ENCODE peak calls at places on chromosomes 6 and 20, in four cellular contexts. One of them, this sample, is unnamed. For H3K27me3, the result is how much of the 10 kb centered on the place peaks cover.

GRCh38 chr20:15248618-15249395 is 911.4 kb upstream of the FLRT3 start:
- DNase-seq in bronchial epithelial cell: no peak
- DNase-seq in breast epithelium: no peak
- DNase-seq in hepatocyte: no peak
- DNase-seq in this sample: no peak

GRCh38 chr6:3782876-3783832 is 31.6 kb upstream of the PXDC1 start:
- DNase-seq in bronchial epithelial cell: no peak
- DNase-seq in breast epithelium: no peak
- DNase-seq in hepatocyte: no peak
- DNase-seq in this sample: no peak

GRCh38 chr6:122755901-122756300 is 23.6 kb upstream of the FABP7 start:
- DNase-seq in breast epithelium: no peak
- DNase-seq in hepatocyte: no peak
- DNase-seq in bronchial epithelial cell: no peak
- DNase-seq in this sample: peak

GRCh38 chr6:129874837-129875236 is 13.7 kb upstream of the TMEM244 start:
- DNase-seq in bronchial epithelial cell: no peak
- DNase-seq in breast epithelium: no peak
- DNase-seq in hepatocyte: no peak
- DNase-seq in this sample: no peak

GRCh38 chr6:137795510-137795909 is 71.5 kb upstream of the TNFAIP3 start:
- DNase-seq in hepatocyte: no peak
- DNase-seq in breast epithelium: no peak
- DNase-seq in bronchial epithelial cell: no peak
- DNase-seq in this sample: no peak

GRCh38 chr6:155250701-155251381 is 13.0 kb upstream of the CLDN20 start:
- DNase-seq in breast epithelium: no peak
- DNase-seq in hepatocyte: no peak
- DNase-seq in bronchial epithelial cell: no peak
- DNase-seq in this sample: no peak

GRCh38 chr6:19320066-19320465 is 517.1 kb upstream of the ID4 start:
- DNase-seq in breast epithelium: peak
- DNase-seq in hepatocyte: no peak
- DNase-seq in bronchial epithelial cell: peak
- DNase-seq in this sample: no peak

GRCh38 chr6:137661601-137662000 is 167.4 kb upstream of the OLIG3 start:
- DNase-seq in breast epithelium: no peak
- DNase-seq in bronchial epithelial cell: peak
- DNase-seq in hepatocyte: no peak
- DNase-seq in this sample: peak

GRCh38 chr6:14596410-14596809 is 478.8 kb downstream of the CD83 start:
- DNase-seq in hepatocyte: peak
- DNase-seq in bronchial epithelial cell: peak
- DNase-seq in breast epithelium: no peak
- DNase-seq in this sample: no peak

GRCh38 chr6:14436593-14436992 is 319.0 kb downstream of the CD83 start:
- DNase-seq in hepatocyte: no peak
- DNase-seq in breast epithelium: no peak
- DNase-seq in bronchial epithelial cell: no peak
- DNase-seq in this sample: no peak

GRCh38 chr6:163745566-163746400 is 331.3 kb downstream of the QKI start:
- DNase-seq in hepatocyte: peak
- DNase-seq in breast epithelium: no peak
- DNase-seq in bronchial epithelial cell: peak
- DNase-seq in this sample: peak

GRCh38 chr6:137512768-137513605 is 18.8 kb upstream of the OLIG3 start:
- DNase-seq in breast epithelium: no peak
- DNase-seq in bronchial epithelial cell: no peak
- DNase-seq in hepatocyte: no peak
- DNase-seq in this sample: no peak

GRCh38 chr20:31440012-31440659 is at the start of gene DEFB123:
- DNase-seq in hepatocyte: no peak
- DNase-seq in bronchial epithelial cell: no peak
- DNase-seq in breast epithelium: no peak
- DNase-seq in this sample: no peak

GRCh38 chr20:52104546-52105044 is 87.0 kb downstream of the ZFP64 start:
- DNase-seq in breast epithelium: no peak
- DNase-seq in hepatocyte: peak
- DNase-seq in bronchial epithelial cell: no peak
- DNase-seq in this sample: no peak

GRCh38 chr20:24721891-24722530 is 227.1 kb upstream of the CST7 start:
- DNase-seq in hepatocyte: no peak
- DNase-seq in breast epithelium: peak
- DNase-seq in bronchial epithelial cell: no peak
- DNase-seq in this sample: no peak

GRCh38 chr20:9627219-9627618 is 112.8 kb downstream of the LAMP5 start:
- DNase-seq in breast epithelium: no peak
- DNase-seq in hepatocyte: no peak
- DNase-seq in bronchial epithelial cell: no peak
- DNase-seq in this sample: no peak

GRCh38 chr6:103715269-103715668 is 1144.5 kb downstream of the HACE1 start:
- DNase-seq in bronchial epithelial cell: no peak
- DNase-seq in hepatocyte: no peak
- DNase-seq in breast epithelium: no peak
- DNase-seq in this sample: no peak

GRCh38 chr6:30358340-30358679 is 13.4 kb downstream of the RPP21 start:
- DNase-seq in bronchial epithelial cell: no peak
- DNase-seq in hepatocyte: no peak
- DNase-seq in breast epithelium: no peak
- DNase-seq in this sample: no peak

GRCh38 chr20:4601630-4602296 is 119.9 kb upstream of the PRND start:
- DNase-seq in hepatocyte: no peak
- DNase-seq in breast epithelium: no peak
- DNase-seq in bronchial epithelial cell: peak
- DNase-seq in this sample: no peak

GRCh38 chr20:32764000-32764960 is 2.1 kb downstream of the DNMT3B start:
- DNase-seq in breast epithelium: no peak
- DNase-seq in bronchial epithelial cell: no peak
- DNase-seq in hepatocyte: no peak
- DNase-seq in this sample: no peak

GRCh38 chr20:25369971-25370370 is 20.7 kb downstream of the ABHD12 start:
- DNase-seq in bronchial epithelial cell: no peak
- DNase-seq in breast epithelium: no peak
- DNase-seq in hepatocyte: no peak
- DNase-seq in this sample: no peak

GRCh38 chr6:149934249-149935156 is 7.3 kb upstream of the ULBP2 start:
- DNase-seq in bronchial epithelial cell: peak
- DNase-seq in hepatocyte: peak
- DNase-seq in breast epithelium: peak
- DNase-seq in this sample: peak
- H3K27me3 ChIP-seq in bronchial epithelial cell: under half
- H3K27me3 ChIP-seq in hepatocyte: half or more
- H3K27me3 ChIP-seq in breast epithelium: under half
- H3K27me3 ChIP-seq in this sample: under half

GRCh38 chr20:49316704-49317103 is 38.8 kb upstream of the ZNFX1 start:
- DNase-seq in hepatocyte: no peak
- DNase-seq in bronchial epithelial cell: no peak
- DNase-seq in breast epithelium: no peak
- DNase-seq in this sample: no peak
- H3K27me3 ChIP-seq in hepatocyte: half or more
- H3K27me3 ChIP-seq in bronchial epithelial cell: under half
- H3K27me3 ChIP-seq in breast epithelium: under half
- H3K27me3 ChIP-seq in this sample: under half

GRCh38 chr20:2752631-2753455 is 47.6 kb downstream of the CPXM1 start:
- DNase-seq in bronchial epithelial cell: no peak
- DNase-seq in breast epithelium: no peak
- DNase-seq in hepatocyte: peak
- DNase-seq in this sample: peak
- H3K27me3 ChIP-seq in bronchial epithelial cell: under half
- H3K27me3 ChIP-seq in breast epithelium: under half
- H3K27me3 ChIP-seq in hepatocyte: half or more
- H3K27me3 ChIP-seq in this sample: under half

DNA sequence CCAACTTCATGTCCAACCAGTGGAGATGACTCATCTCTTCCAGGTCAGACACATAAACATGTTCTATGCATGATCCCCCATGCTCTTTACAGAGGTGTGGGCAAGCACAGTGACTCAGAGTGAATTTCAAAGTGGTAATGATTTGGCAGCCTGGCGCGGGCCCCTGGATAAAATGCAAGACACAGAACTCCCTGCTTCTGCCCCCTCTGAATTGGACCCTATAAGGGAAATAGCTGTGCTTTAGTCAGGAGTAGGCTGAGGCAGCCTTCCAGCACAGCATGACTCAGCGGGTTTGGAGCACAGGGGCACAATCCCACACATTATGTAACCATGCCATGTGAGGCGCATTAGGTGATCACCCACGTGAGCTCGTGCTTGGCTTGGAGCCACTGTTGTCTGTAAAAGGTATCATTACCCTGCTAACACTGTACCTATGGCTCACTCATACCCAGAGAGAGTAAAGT is 127.4 kb downstream of the C6orf118 start:
- DNase-seq in hepatocyte: peak
- DNase-seq in breast epithelium: no peak
- DNase-seq in bronchial epithelial cell: peak
- DNase-seq in this sample: no peak
- H3K27me3 ChIP-seq in hepatocyte: under half
- H3K27me3 ChIP-seq in breast epithelium: under half
- H3K27me3 ChIP-seq in bronchial epithelial cell: under half
- H3K27me3 ChIP-seq in this sample: under half

DNA sequence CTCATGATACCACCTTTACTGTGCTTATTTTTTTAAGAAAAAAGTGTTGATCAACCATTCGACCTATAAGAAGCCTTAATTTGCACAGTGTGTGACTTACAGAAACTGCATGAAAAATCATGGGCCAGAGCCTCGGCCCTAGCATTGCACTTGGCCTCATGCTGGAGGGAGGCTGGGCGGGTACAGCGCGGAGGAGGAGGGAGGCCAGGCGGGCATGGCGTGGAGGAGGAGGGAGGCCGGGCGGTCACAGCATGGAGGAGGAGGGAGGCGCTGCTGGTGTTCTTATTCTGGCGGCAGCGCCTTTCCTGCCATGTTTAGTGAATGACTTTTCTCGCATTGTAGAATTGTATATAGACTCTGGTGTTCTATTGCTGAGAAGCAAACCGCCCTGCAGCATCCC is 15.6 kb upstream of the SLC22A1 start:
- DNase-seq in hepatocyte: no peak
- DNase-seq in breast epithelium: no peak
- DNase-seq in bronchial epithelial cell: no peak
- DNase-seq in this sample: no peak
- H3K27me3 ChIP-seq in hepatocyte: under half
- H3K27me3 ChIP-seq in breast epithelium: under half
- H3K27me3 ChIP-seq in bronchial epithelial cell: under half
- H3K27me3 ChIP-seq in this sample: under half

This sample was measured in Caco-2.